ENCODE peak calls at places on chromosomes 11 and 22, in six cellular contexts. D, G, C, N, O and T are unnamed samples. For H3K36me3, the result is how much of the 10 kb centered on the place peaks cover.

GRCh38 chr11:102664001-102664752 is 39.0 kb upstream of the MMP20 start:
- DNase-seq in D (no peak), N (peak), C (no peak), O (no peak), G (no peak), T (no peak)

GRCh38 chr11:22808559-22809197 is 20.9 kb downstream of the SVIP start:
- DNase-seq in G (no peak), C (no peak), D (no peak), O (no peak), N (no peak), T (no peak)

GRCh38 chr11:121514401-121514981 is 61.7 kb upstream of the SORL1-AS1 start:
- DNase-seq in C (no peak), N (no peak), G (no peak), O (no peak), D (no peak), T (no peak)

GRCh38 chr11:121249039-121249663 is 43.4 kb upstream of the SC5D start:
- DNase-seq in G (no peak), D (peak), N (peak), O (peak), C (no peak), T (no peak)

GRCh38 chr11:17691550-17691949 is 27.8 kb upstream of the MYOD1 start:
- DNase-seq in N (no peak), G (no peak), C (no peak), O (no peak), D (no peak), T (no peak)

GRCh38 chr11:102010776-102011500 is 36.3 kb upstream of the CFAP300 start:
- DNase-seq in G (peak), O (peak), N (no peak), C (no peak), D (peak), T (peak)

GRCh38 chr11:31233425-31233824 is 136.1 kb downstream of the DCDC1 start:
- DNase-seq in D (no peak), N (no peak), C (no peak), G (no peak), O (no peak), T (no peak)

GRCh38 chr22:20437253-20438065 is at the start of gene SCARF2:
- DNase-seq in D (no peak), G (peak), C (peak), N (no peak), O (peak), T (no peak)

GRCh38 chr22:32202539-32203180 is 2.2 kb downstream of the RFPL2 start:
- DNase-seq in O (peak), G (peak), C (peak), N (peak), D (no peak), T (no peak)

GRCh38 chr11:96540875-96541274 is 151.1 kb downstream of the JRKL start:
- DNase-seq in N (no peak), D (no peak), O (no peak), C (no peak), G (no peak), T (no peak)

GRCh38 chr11:130516868-130517505 is 68.5 kb downstream of the ADAMTS15 start:
- DNase-seq in D (no peak), N (no peak), O (no peak), C (no peak), G (no peak), T (no peak)

GRCh38 chr11:16179668-16180067 is 176.7 kb downstream of the SOX6 start:
- DNase-seq in G (no peak), D (no peak), O (peak), C (no peak), N (no peak), T (no peak)

GRCh38 chr11:48116843-48117242 is 99.8 kb upstream of the OR4B1 start:
- DNase-seq in C (no peak), G (no peak), D (no peak), N (peak), O (no peak), T (no peak)

GRCh38 chr22:31229402-31230140 is 17.5 kb downstream of the LIMK2 start:
- DNase-seq in D (no peak), O (peak), G (no peak), N (no peak), C (peak), T (no peak)

GRCh38 chr11:128516886-128517285 is 70.5 kb downstream of the ETS1 start:
- DNase-seq in D (no peak), O (no peak), G (no peak), N (no peak), C (no peak), T (no peak)

GRCh38 chr11:128516467-128516778 is 70.9 kb downstream of the ETS1 start:
- DNase-seq in C (no peak), G (no peak), N (no peak), D (no peak), O (no peak), T (no peak)

GRCh38 chr11:128517457-128518230 is 69.7 kb downstream of the ETS1 start:
- DNase-seq in N (peak), C (no peak), D (no peak), G (no peak), O (no peak), T (no peak)

GRCh38 chr11:128515086-128515485 is 72.3 kb downstream of the ETS1 start:
- DNase-seq in N (no peak), D (no peak), G (no peak), O (no peak), C (no peak), T (no peak)

DNA sequence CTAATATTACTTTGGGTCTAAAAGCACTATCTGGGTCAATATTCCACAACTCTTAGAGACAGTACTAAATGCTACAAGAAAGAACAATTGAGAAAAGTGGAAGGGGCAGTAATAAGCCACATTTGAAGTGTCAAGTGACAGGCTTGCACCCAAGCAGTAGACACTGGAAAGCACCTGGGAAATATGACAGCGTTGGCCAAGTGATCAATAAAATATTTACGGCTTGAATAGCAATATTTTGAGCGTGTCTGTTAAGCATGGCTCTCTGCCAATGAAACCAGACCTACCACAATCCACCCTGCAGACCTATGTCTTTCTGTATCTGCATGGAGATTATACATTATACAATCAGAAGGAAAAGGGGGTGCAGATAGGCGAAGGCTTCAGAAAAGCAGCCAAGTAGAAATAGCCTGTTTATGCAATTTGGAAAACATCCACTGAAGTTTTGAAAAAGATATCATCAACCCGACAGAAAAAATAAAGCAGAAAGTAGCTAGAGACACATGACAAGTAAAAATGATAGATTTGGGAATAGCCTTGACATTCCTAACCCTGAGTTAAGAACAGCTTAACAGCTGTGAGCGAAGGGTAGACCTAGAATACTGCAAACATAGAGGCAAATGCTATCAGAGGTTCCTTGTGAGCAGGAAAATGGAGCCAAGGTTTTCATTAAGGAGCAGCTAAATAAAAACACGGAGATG is 71.4 kb downstream of the ETS1 start:
- DNase-seq in G (no peak), C (no peak), O (no peak), D (no peak), N (no peak), T (no peak)
- H3K27ac ChIP-seq in G (peak), C (peak), O (no peak), D (peak), N (peak), T (no peak)

GRCh38 chr11:65648997-65649491 is 11.1 kb downstream of the SIPA1 start:
- DNase-seq in N (no peak), C (peak), D (no peak), O (no peak), G (no peak), T (no peak)
- H3K36me3 ChIP-seq in N (half or more), C (under half), D (under half), O (under half), G (half or more), T (under half)

DNA sequence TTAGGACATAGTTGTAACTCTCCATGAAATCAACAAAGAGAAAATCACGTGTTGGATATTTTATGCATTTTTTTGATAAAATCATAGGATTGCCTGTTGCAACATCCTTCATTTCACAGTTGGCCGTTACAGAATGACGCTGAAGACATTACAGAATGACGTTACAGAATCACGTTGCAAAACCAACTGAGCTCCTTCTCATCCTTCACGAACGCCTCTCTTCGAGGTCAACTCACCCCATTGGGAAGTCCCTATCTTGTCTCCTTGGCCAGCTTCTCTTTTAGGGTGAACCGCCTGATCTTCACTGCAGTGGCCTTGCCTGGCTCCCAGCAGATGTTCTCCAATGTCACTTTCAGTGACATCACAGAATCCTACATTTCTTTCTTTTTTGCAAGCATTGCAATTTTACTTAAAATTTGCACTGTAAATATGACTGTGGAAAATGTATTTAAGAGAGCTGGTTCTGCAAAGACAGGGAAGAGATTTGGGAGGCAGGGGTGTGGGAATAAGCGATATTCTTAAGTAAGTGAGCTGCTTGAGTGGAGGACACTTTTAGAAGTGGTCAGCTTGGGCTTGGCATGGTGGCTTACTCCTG is 5.0 kb downstream of the KRTAP5-7 start:
- DNase-seq in N (no peak), O (no peak), D (no peak), C (no peak), G (no peak), T (no peak)
- H3K4me3 ChIP-seq in N (no peak), O (no peak), D (no peak), C (no peak), G (no peak), T (no peak)

GRCh38 chr11:12411806-12412727 is 34.7 kb downstream of the PARVA start:
- DNase-seq in O (peak), C (peak), D (no peak), N (peak), G (peak), T (peak)

GRCh38 chr11:12416552-12416951 is 39.2 kb downstream of the PARVA start:
- DNase-seq in O (no peak), C (no peak), G (no peak), D (no peak), N (no peak), T (no peak)

GRCh38 chr11:12415567-12415966 is 38.2 kb downstream of the PARVA start:
- DNase-seq in D (no peak), O (no peak), G (no peak), C (no peak), N (no peak), T (no peak)

GRCh38 chr11:12413141-12414055 is 36.0 kb downstream of the PARVA start:
- DNase-seq in G (no peak), N (no peak), C (no peak), D (no peak), O (peak), T (no peak)

DNA sequence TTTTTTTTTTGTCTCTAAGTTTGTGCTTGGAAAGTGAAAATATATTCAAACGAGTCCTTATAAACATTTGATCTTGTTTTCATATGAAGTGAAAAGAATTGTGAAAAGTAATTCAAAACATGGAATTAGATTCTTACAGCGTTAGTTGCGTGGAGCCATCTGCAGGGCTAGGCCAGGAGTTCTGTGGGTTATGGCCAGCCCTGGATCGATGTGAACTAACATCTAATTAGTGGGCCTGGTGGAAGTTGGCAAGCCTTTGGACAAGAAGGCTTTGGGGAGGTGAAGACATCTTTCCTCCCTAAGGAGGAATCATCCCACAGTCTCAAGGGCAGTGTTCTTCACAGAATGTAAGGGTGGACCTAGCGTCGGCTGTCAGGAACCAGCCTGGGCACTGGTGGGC is 37.3 kb downstream of the PARVA start:
- DNase-seq in G (no peak), N (no peak), C (no peak), O (no peak), D (no peak), T (no peak)
- H3K27ac ChIP-seq in G (no peak), N (no peak), C (no peak), O (peak), D (no peak), T (no peak)

DNA sequence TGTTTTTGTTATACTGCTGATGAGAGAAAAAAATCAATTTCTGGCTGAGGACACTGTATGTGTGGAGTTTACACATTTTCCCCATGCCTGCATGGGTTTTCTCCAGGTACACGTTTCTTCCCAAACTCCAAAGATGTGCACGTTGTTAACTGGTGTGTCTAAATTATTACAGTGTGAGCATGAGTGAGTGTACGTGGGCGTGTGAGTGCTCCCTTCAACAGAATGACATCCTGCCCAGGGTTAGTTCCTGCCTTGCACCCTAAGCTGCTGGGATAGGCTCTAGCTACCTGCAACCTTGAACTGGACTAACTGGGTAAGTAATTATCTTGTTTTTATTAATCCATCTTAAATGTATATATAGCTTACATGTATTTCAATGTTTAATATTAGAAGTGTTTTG is 5.5 kb downstream of the NPAT start:
- DNase-seq in D (no peak), G (no peak), C (no peak), N (no peak), O (no peak), T (no peak)
- H3K36me3 ChIP-seq in D (under half), G (under half), C (under half), N (half or more), O (under half), T (under half)

GRCh38 chr11:70812472-70812871 is 414.1 kb downstream of the CTTN start:
- DNase-seq in D (no peak), O (no peak), C (no peak), G (no peak), N (no peak), T (no peak)
- H3K4me3 ChIP-seq in D (no peak), O (no peak), C (no peak), G (no peak), N (no peak), T (no peak)